ENCODE peak calls at places on chromosomes 7 and 10, in four cellular contexts. X, T, F and L are unnamed samples.

GRCh38 chr10:77156406-77156879 is 481.2 kb downstream of the KCNMA1 start:
- DNase-seq in F (no peak), X (no peak), T (no peak), L (no peak)

GRCh38 chr7:66296555-66296954 is 91.4 kb downstream of the TPST1 start:
- DNase-seq in X (no peak), T (no peak), F (no peak), L (no peak)

GRCh38 chr7:159109092-159110035 is 35.3 kb downstream of the VIPR2 start:
- DNase-seq in F (no peak), T (no peak), X (no peak), L (no peak)

GRCh38 chr7:42221304-42221703 is 15.7 kb downstream of the GLI3 start:
- DNase-seq in T (no peak), F (no peak), X (no peak), L (no peak)

GRCh38 chr7:28435732-28436378 is 23.5 kb downstream of the CREB5 start:
- DNase-seq in T (no peak), F (no peak), X (no peak), L (no peak)

GRCh38 chr7:110587294-110587693 is 503.6 kb upstream of the LRRN3 start:
- DNase-seq in T (no peak), F (no peak), X (no peak), L (no peak)

GRCh38 chr10:84551437-84552120 is 223.2 kb downstream of the CCSER2 start:
- DNase-seq in X (no peak), T (no peak), F (no peak), L (no peak)

GRCh38 chr7:142611566-142612250 is 137.6 kb upstream of the PRSS1 start:
- DNase-seq in T (no peak), X (no peak), F (no peak), L (no peak)

GRCh38 chr10:123501148-123501547 is 165.0 kb upstream of the GPR26 start:
- DNase-seq in X (no peak), F (no peak), T (no peak), L (no peak)

GRCh38 chr10:6023661-6024333 is 38.4 kb downstream of the IL2RA start:
- DNase-seq in F (no peak), T (no peak), X (no peak), L (no peak)

GRCh38 chr10:125249948-125250347 is 89.6 kb upstream of the CTBP2 start:
- DNase-seq in T (no peak), X (no peak), F (no peak), L (no peak)

GRCh38 chr10:33133557-33133956 is 175.5 kb upstream of the ITGB1 start:
- DNase-seq in T (no peak), F (no peak), X (no peak), L (no peak)

GRCh38 chr7:65489260-65489767 is 115.7 kb downstream of the ZNF92 start:
- DNase-seq in X (no peak), F (no peak), T (no peak), L (no peak)

GRCh38 chr10:51498424-51498823 is 201.0 kb downstream of the CSTF2T start:
- DNase-seq in X (no peak), T (no peak), F (no peak), L (no peak)

GRCh38 chr10:133442967-133443924 is 10.5 kb upstream of the SCART1 start:
- DNase-seq in T (no peak), X (no peak), F (no peak), L (no peak)

GRCh38 chr7:44226396-44226753 is 25.6 kb downstream of the YKT6 start:
- DNase-seq in F (no peak), X (no peak), T (no peak), L (no peak)

GRCh38 chr7:75072978-75073282 is 672 bp downstream of the RCC1L start:
- DNase-seq in X (no peak), T (no peak), F (no peak), L (no peak)

GRCh38 chr10:129547583-129547982 is 80.5 kb downstream of the MGMT start:
- DNase-seq in X (no peak), F (no peak), T (no peak), L (no peak)

GRCh38 chr7:158976468-158976848 is 120.1 kb downstream of the DYNC2I1 start:
- DNase-seq in F (no peak), X (no peak), T (peak; percentile 12), L (no peak)

GRCh38 chr10:31317652-31318381 is 1.2 kb upstream of the ZEB1 start:
- DNase-seq in F (peak; percentile 63), T (peak; percentile 84), X (no peak), L (no peak)

GRCh38 chr10:33776419-33776818 is 442.0 kb upstream of the NRP1 start:
- DNase-seq in T (no peak), X (no peak), F (no peak), L (no peak)

GRCh38 chr10:71939861-71940474 is 24.2 kb upstream of the CHST3 start:
- DNase-seq in F (no peak), T (peak; percentile 35), X (peak; percentile 50), L (no peak)

GRCh38 chr10:115503546-115503945 is 410.4 kb downstream of the ATRNL1 start:
- DNase-seq in F (no peak), T (no peak), X (no peak), L (no peak)

GRCh38 chr10:129601737-129602136 is 134.7 kb downstream of the MGMT start:
- DNase-seq in X (no peak), T (no peak), F (no peak), L (no peak)

GRCh38 chr7:140230862-140231778 is 54.3 kb upstream of the KDM7A start:
- DNase-seq in T (peak; percentile 65), F (peak; percentile 31), X (peak; percentile 59), L (peak; percentile 30)

GRCh38 chr10:5684971-5685763 is 529 bp downstream of the TASOR2 start:
- DNase-seq in T (peak; percentile 75), F (peak; percentile 44), X (peak; percentile 86), L (peak; percentile 49)

GRCh38 chr10:29253096-29254029 is 35.5 kb upstream of the LYZL1 start:
- DNase-seq in F (no peak), T (no peak), X (peak; percentile 20), L (no peak)

GRCh38 chr7:94333810-94334209 is 60.9 kb upstream of the COL1A2 start:
- DNase-seq in X (no peak), F (no peak), T (no peak), L (no peak)